ENCODE peak calls at places on chromosomes 5 and 9, in six cellular contexts. R is left lobe of liver; J is activated CD4-positive, alpha-beta T cell treated with anti-CD3 and anti-CD28 coated beads, Interleukin-2, amount 50 U/mL, for 1 hour; W is hypothalamus; E is NCI-H1092 treated with DMSO at 0.1 percent for 48 hours; I is left ventricle myocardium superior. L is an unnamed sample.

GRCh38 chr9:133786371-133786753 is 48.2 kb upstream of the SARDH start:
- DNase-seq in E (no peak), W (no peak), J (no peak), R (no peak), I (no peak), L (no peak)

GRCh38 chr5:38709678-38710306 is 136.0 kb upstream of the OSMR start:
- DNase-seq in W (no peak), J (no peak), E (no peak), I (no peak), R (no peak), L (no peak)

GRCh38 chr9:5468850-5469249 is 18.5 kb downstream of the CD274 start:
- DNase-seq in I (no peak), W (no peak), R (no peak), E (no peak), J (no peak), L (no peak)

GRCh38 chr5:44809215-44809955 is 638 bp downstream of the MRPS30 start:
- DNase-seq in J (peak), W (peak), I (peak), E (peak), R (peak), L (peak)

GRCh38 chr9:95793924-95794828 is 81.3 kb upstream of the ERCC6L2 start:
- DNase-seq in R (no peak), E (no peak), J (no peak), I (no peak), W (no peak), L (no peak)

GRCh38 chr9:86741311-86742215 is 205.7 kb downstream of the GAS1 start:
- DNase-seq in J (no peak), W (no peak), R (no peak), I (peak), E (no peak), L (no peak)

GRCh38 chr5:104977530-104977929 is 1414.9 kb upstream of the NUDT12 start:
- DNase-seq in E (peak), J (no peak), W (no peak), R (no peak), I (no peak), L (no peak)

GRCh38 chr5:132499440-132500243 is 9.1 kb upstream of the IRF1 start:
- DNase-seq in E (no peak), I (no peak), R (no peak), W (no peak), J (no peak), L (peak)

GRCh38 chr5:852431-853401 is 1.9 kb upstream of the ZDHHC11 start:
- DNase-seq in I (no peak), W (no peak), R (no peak), J (no peak), E (no peak), L (no peak)

GRCh38 chr9:15070716-15071115 is 160.5 kb upstream of the FREM1 start:
- DNase-seq in I (no peak), W (no peak), E (no peak), J (no peak), R (no peak), L (no peak)

GRCh38 chr9:114193090-114193489 is 37.8 kb downstream of the COL27A1 start:
- DNase-seq in W (no peak), R (no peak), E (no peak), J (no peak), I (peak), L (no peak)

GRCh38 chr5:168532471-168532870 is 3.4 kb downstream of the FBLL1 start:
- DNase-seq in J (no peak), E (no peak), R (no peak), W (no peak), I (no peak), L (no peak)

GRCh38 chr9:115888131-115888530 is 265.5 kb upstream of the PAPPA start:
- DNase-seq in E (no peak), I (no peak), W (no peak), J (no peak), R (no peak), L (no peak)

GRCh38 chr9:129422032-129422842 is 198.7 kb downstream of the C9orf50 start:
- DNase-seq in J (no peak), I (no peak), E (no peak), R (no peak), W (no peak), L (no peak)

GRCh38 chr5:380701-381309 is 59.3 kb downstream of the AHRR start:
- DNase-seq in W (no peak), R (peak), E (no peak), I (peak), J (no peak), L (no peak)

GRCh38 chr9:6938447-6938846 is 180.7 kb downstream of the KDM4C start:
- DNase-seq in J (no peak), R (no peak), W (no peak), I (no peak), E (no peak), L (no peak)

GRCh38 chr9:90942555-90942954 is 140.9 kb downstream of the SYK start:
- DNase-seq in W (no peak), E (no peak), I (no peak), J (no peak), R (no peak), L (no peak)

GRCh38 chr9:105187781-105188180 is 56.7 kb upstream of the SLC44A1 start:
- DNase-seq in R (no peak), J (no peak), W (no peak), E (no peak), I (no peak), L (no peak)

GRCh38 chr9:98101868-98102273 is 17.2 kb downstream of the TRIM14 start:
- DNase-seq in W (no peak), E (peak), J (peak), R (no peak), I (no peak), L (peak)

GRCh38 chr9:22240619-22241018 is 206.0 kb upstream of the DMRTA1 start:
- DNase-seq in I (no peak), W (no peak), R (no peak), E (no peak), J (no peak), L (peak)

GRCh38 chr5:179368806-179369529 is 23.7 kb upstream of the ADAMTS2 start:
- DNase-seq in J (no peak), E (no peak), I (peak), W (no peak), R (no peak), L (no peak)

GRCh38 chr9:21679432-21679831 is 123.0 kb upstream of the MTAP start:
- DNase-seq in W (no peak), I (no peak), R (no peak), J (no peak), E (no peak), L (no peak)

GRCh38 chr5:27241564-27242257 is 203.3 kb upstream of the CDH9 start:
- DNase-seq in R (no peak), J (no peak), E (no peak), I (no peak), W (no peak), L (no peak)

GRCh38 chr9:15416880-15417279 is 5.8 kb upstream of the SNAPC3 start:
- DNase-seq in E (peak), J (peak), R (no peak), W (no peak), I (no peak), L (peak)

GRCh38 chr5:142015781-142016533 is 3.1 kb upstream of the GNPDA1 start:
- DNase-seq in E (no peak), R (no peak), I (no peak), W (no peak), J (no peak), L (peak)

GRCh38 chr5:92944903-92945629 is 636.0 kb downstream of the NR2F1-AS1 start:
- DNase-seq in R (no peak), W (no peak), I (no peak), E (no peak), J (no peak), L (no peak)

GRCh38 chr5:145237843-145238242 is 597.3 kb downstream of the PRELID2 start:
- DNase-seq in R (no peak), E (peak), W (no peak), I (no peak), J (no peak), L (peak)

GRCh38 chr9:20382460-20383071 is 239.7 kb downstream of the MLLT3 start:
- DNase-seq in E (peak), R (no peak), W (no peak), J (no peak), I (no peak), L (no peak)